ENCODE peak calls at places on chromosomes 12 and 14, in four cellular contexts. T is foreskin keratinocyte, U is brain microvascular endothelial cell, X is heart right ventricle. O is an unnamed sample.

GRCh38 chr12:103020839-103021238 is 63.4 kb downstream of the ASCL1 start:
- DNase-seq in T (no peak), U (no peak), X (no peak), O (no peak)

GRCh38 chr12:66239295-66239694 is 50.3 kb downstream of the IRAK3 start:
- DNase-seq in T (no peak), U (no peak), X (no peak), O (no peak)

GRCh38 chr12:113056631-113057488 is at the start of gene DTX1:
- DNase-seq in T (no peak), U (no peak), X (peak; percentile 41), O (no peak)

GRCh38 chr14:32609388-32609787 is 280.3 kb downstream of the AKAP6 start:
- DNase-seq in T (no peak), U (no peak), X (no peak), O (no peak)

GRCh38 chr14:74667758-74668157 is 45.1 kb downstream of the AREL1 start:
- DNase-seq in T (no peak), U (peak; percentile 58), X (no peak), O (no peak)

GRCh38 chr12:26469801-26470200 is 274.4 kb downstream of the SSPN start:
- DNase-seq in T (no peak), U (no peak), X (no peak), O (no peak)

GRCh38 chr12:70796989-70797388 is 123.5 kb downstream of the PTPRR start:
- DNase-seq in T (no peak), U (no peak), X (no peak), O (no peak)

GRCh38 chr14:99174920-99175319 is 97.1 kb downstream of the BCL11B start:
- DNase-seq in T (no peak), U (no peak), X (no peak), O (no peak)

GRCh38 chr12:49893753-49894752 is 9.6 kb downstream of the FAIM2 start:
- DNase-seq in T (peak; percentile 20), U (no peak), X (no peak), O (peak; percentile 40)

GRCh38 chr12:131390408-131391100 is 320.3 kb upstream of the SFSWAP start:
- DNase-seq in T (no peak), U (no peak), X (no peak), O (no peak)

GRCh38 chr12:100959481-100959880 is 164.9 kb downstream of the ANO4 start:
- DNase-seq in T (no peak), U (peak; percentile 22), X (no peak), O (peak; percentile 13)

GRCh38 chr14:94373708-94374107 is 14.7 kb downstream of the SERPINA1 start:
- DNase-seq in T (peak; percentile 83), U (peak; percentile 94), X (no peak), O (peak; percentile 93)

GRCh38 chr12:115012861-115013667 is 329.1 kb upstream of the TBX3 start:
- DNase-seq in T (no peak), U (no peak), X (no peak), O (no peak)

GRCh38 chr12:46108721-46109120 is 118.3 kb upstream of the SCAF11 start:
- DNase-seq in T (no peak), U (no peak), X (no peak), O (no peak)

GRCh38 chr12:1527789-1528188 is 66.6 kb downstream of the FBXL14 start:
- DNase-seq in T (peak; percentile 56), U (peak; percentile 66), X (no peak), O (no peak)

GRCh38 chr12:116818341-116818856 is 62.8 kb downstream of the HRK start:
- DNase-seq in T (no peak), U (no peak), X (peak; percentile 54), O (no peak)

GRCh38 chr14:54781936-54782802 is 120.5 kb downstream of the GCH1 start:
- DNase-seq in T (no peak), U (no peak), X (no peak), O (no peak)

GRCh38 chr12:80230068-80230467 is 130.7 kb downstream of the OTOGL start:
- DNase-seq in T (no peak), U (peak; percentile 7), X (peak; percentile 8), O (no peak)

GRCh38 chr12:105957058-105957457 is 181.7 kb downstream of the NUAK1 start:
- DNase-seq in T (no peak), U (no peak), X (no peak), O (no peak)

GRCh38 chr12:2919249-2919648 is 28.6 kb downstream of the TULP3 start:
- DNase-seq in T (no peak), U (no peak), X (no peak), O (no peak)

GRCh38 chr14:101069666-101070362 is 166.3 kb upstream of the RTL1 start:
- DNase-seq in T (no peak), U (no peak), X (no peak), O (no peak)

GRCh38 chr12:50620050-50620974 is 115.5 kb downstream of the DIP2B start:
- DNase-seq in T (peak; percentile 95), U (peak; percentile 94), X (no peak), O (no peak)

GRCh38 chr12:57775563-57776246 is 3.3 kb downstream of the EEF1AKMT3 start:
- DNase-seq in T (no peak), U (no peak), X (no peak), O (no peak)

GRCh38 chr12:2341051-2341751 is 288.4 kb downstream of the CACNA1C start:
- DNase-seq in T (no peak), U (no peak), X (no peak), O (no peak)

GRCh38 chr12:24424889-24425600 is 475.6 kb upstream of the SOX5 start:
- DNase-seq in T (no peak), U (no peak), X (no peak), O (no peak)

GRCh38 chr12:93100610-93101009 is 171.5 kb upstream of the EEA1 start:
- DNase-seq in T (no peak), U (no peak), X (no peak), O (no peak)

GRCh38 chr12:5088586-5089264 is 45.0 kb downstream of the KCNA5 start:
- DNase-seq in T (no peak), U (peak; percentile 82), X (no peak), O (no peak)

GRCh38 chr14:73059326-73059725 is 992 bp downstream of the RBM25 start:
- DNase-seq in T (no peak), U (no peak), X (no peak), O (no peak)

GRCh38 chr14:65027127-65027799 is 40.6 kb downstream of the FNTB start:
- DNase-seq in T (no peak), U (no peak), X (no peak), O (no peak)

GRCh38 chr14:22200977-22201605 is 387.9 kb downstream of the DAD1 start:
- DNase-seq in T (no peak), U (peak; percentile 61), X (no peak), O (no peak)

GRCh38 chr14:30005114-30005698 is 77.6 kb upstream of the PRKD1 start:
- DNase-seq in T (peak; percentile 2), U (peak; percentile 36), X (no peak), O (peak; percentile 22)

GRCh38 chr12:7588703-7589329 is 76.9 kb downstream of the APOBEC1 start:
- DNase-seq in T (peak; percentile 34), U (peak; percentile 67), X (peak; percentile 57), O (no peak)

GRCh38 chr12:6276936-6277615 is 33.4 kb upstream of the PLEKHG6 start:
- DNase-seq in T (peak; percentile 57), U (no peak), X (no peak), O (no peak)
- TF ChIP-seq CTCF in T (peak; percentile 44), U (peak; percentile 36), X (no peak), O (peak; percentile 38)

GRCh38 chr14:86790408-86791364 is 1202.3 kb downstream of the GALC start:
- DNase-seq in T (no peak), U (no peak), X (no peak), O (no peak)
- TF ChIP-seq CTCF in T (peak; percentile 56), U (no peak), X (no peak), O (peak; percentile 52)

GRCh38 chr12:61654698-61655097 is 605.5 kb upstream of the USP15 start:
- DNase-seq in T (no peak), U (peak; percentile 34), X (no peak), O (no peak)
- TF ChIP-seq CTCF in T (peak; percentile 23), U (peak; percentile 42), X (no peak), O (peak; percentile 56)

DNA sequence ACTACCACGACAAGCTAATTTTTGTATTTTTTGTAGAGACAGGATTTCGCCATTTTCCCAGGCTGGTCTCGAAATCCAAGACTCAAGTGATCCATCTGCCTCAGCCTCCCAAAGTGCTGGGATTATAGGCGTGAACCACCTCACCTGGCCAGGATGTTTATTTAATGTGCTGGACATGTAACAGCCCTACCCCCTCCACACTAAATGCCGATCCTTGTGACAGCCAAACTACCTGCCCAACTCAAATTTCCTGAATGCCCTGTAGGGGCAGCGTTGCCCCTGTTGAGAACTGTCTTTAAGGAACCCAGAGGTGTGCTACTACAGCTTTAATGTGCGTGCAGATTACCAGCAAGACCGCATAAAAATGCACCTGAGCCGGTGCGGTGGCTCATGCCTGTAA is 48.1 kb downstream of the KCNK13 start:
- DNase-seq in T (no peak), U (no peak), X (no peak), O (no peak)
- TF ChIP-seq CTCF in T (peak; percentile 37), U (peak; percentile 58), X (no peak), O (peak; percentile 55)

GRCh38 chr12:47200446-47200845 is 120.7 kb upstream of the AMIGO2 start:
- DNase-seq in T (no peak), U (no peak), X (no peak), O (no peak)
- TF ChIP-seq CTCF in T (no peak), U (no peak), X (no peak), O (no peak)

DNA sequence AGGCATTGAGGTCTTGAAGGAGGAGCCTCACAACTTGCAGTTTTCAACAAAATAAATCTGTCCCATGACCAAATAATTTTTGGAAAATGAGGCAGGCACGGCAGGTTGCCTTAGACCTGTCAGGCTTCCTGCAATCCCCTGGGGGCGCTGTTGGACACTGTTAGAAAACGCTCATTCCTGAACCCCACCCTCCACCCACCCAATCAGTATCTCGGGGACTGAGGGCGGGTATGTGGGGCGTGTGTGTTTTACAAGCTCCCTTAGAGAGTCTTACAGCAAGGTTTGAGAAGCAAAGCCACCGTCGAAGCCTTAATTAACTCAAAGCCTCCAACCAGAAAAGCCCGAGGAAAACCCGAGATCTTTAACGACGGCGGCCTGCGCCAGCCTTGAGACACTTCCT is 122.8 kb downstream of the GLT1D1 start:
- DNase-seq in T (no peak), U (peak; percentile 16), X (no peak), O (no peak)
- TF ChIP-seq CTCF in T (no peak), U (peak; percentile 34), X (no peak), O (no peak)

DNA sequence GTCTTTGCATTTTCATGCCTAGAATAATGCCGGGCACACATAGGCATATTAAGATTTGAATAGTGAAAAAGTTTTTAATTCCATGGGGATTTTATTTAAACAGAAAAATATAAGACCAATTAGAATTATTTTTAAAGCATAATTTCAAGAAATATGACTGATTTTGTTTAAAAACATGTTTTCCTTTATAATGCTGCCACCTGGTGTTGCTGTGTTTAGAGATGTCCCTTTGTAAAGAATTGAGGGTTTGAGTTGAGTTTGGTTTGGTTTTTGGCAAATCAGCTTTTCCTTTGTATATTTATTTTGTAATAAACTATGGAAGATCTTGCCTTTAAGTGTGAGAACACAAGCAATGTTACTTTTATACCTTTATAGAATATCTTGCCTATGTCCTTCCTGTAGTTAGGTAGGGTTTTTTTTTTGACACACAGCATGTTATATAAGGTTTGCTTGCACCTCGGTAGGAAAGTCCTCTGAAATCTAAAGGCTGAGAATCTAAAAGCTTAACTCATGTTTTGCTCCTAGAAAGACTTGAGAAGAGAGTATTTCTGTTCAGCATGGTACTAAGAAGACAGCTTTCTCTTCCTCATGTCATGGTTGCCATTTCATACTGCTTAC is 31.4 kb upstream of the SNAPC1 start:
- DNase-seq in T (no peak), U (no peak), X (no peak), O (no peak)
- TF ChIP-seq CTCF in T (peak; percentile 66), U (peak; percentile 6), X (peak; percentile 67), O (peak; percentile 4)